ENCODE peak calls at places on chromosomes 4 and X, in four cellular contexts. T, Z, D and P are unnamed samples.

GRCh38 chrX:20026278-20026677 is 35.4 kb upstream of the BCLAF3 start:
- DNase-seq in T (no peak), Z (no peak), D (no peak), P (no peak)

GRCh38 chr4:7828011-7828720 is 111.5 kb downstream of the AFAP1 start:
- DNase-seq in D (peak), T (peak), Z (peak), P (peak)

GRCh38 chr4:71026086-71026485 is 32.6 kb downstream of the DCK start:
- DNase-seq in T (no peak), Z (no peak), D (no peak), P (peak)

GRCh38 chr4:87093443-87094123 is 126.8 kb downstream of the KLHL8 start:
- DNase-seq in D (no peak), Z (no peak), T (no peak), P (peak)

GRCh38 chrX:15579778-15580747 is 20.7 kb downstream of the ACE2 start:
- DNase-seq in D (no peak), T (peak), Z (no peak), P (peak)

GRCh38 chrX:136183917-136184316 is 36.6 kb downstream of the FHL1 start:
- DNase-seq in Z (no peak), T (no peak), D (no peak), P (no peak)

GRCh38 chrX:37347420-37347819 is 1.7 kb upstream of the PRRG1 start:
- DNase-seq in Z (no peak), D (no peak), T (no peak), P (no peak)

GRCh38 chr4:54152846-54153600 is 53.1 kb downstream of the GSX2 start:
- DNase-seq in Z (no peak), T (no peak), D (no peak), P (no peak)

GRCh38 chrX:104347860-104348259 is 93.1 kb upstream of the ESX1 start:
- DNase-seq in T (no peak), D (no peak), Z (no peak), P (no peak)

GRCh38 chr4:186846426-186846825 is 122.8 kb upstream of the FAT1 start:
- DNase-seq in Z (no peak), D (no peak), T (no peak), P (no peak)

GRCh38 chr4:82801910-82802521 is 3.4 kb upstream of the SCD5 start:
- DNase-seq in D (no peak), T (no peak), Z (no peak), P (peak)

GRCh38 chrX:27186671-27187070 is 276.5 kb downstream of the PPP4R3C start:
- DNase-seq in D (no peak), Z (no peak), T (no peak), P (no peak)

GRCh38 chrX:42797646-42798045 is 19.7 kb upstream of the PPP1R2C start:
- DNase-seq in T (no peak), Z (no peak), D (no peak), P (no peak)

GRCh38 chr4:165111906-165112257 is 778 bp downstream of the TMEM192 start:
- DNase-seq in T (no peak), Z (no peak), D (no peak), P (no peak)

GRCh38 chr4:16532240-16532990 is 306.1 kb upstream of the TAPT1 start:
- DNase-seq in T (no peak), Z (no peak), D (no peak), P (no peak)

GRCh38 chr4:117370944-117371665 is 285.7 kb upstream of the TRAM1L1 start:
- DNase-seq in D (no peak), T (no peak), Z (no peak), P (no peak)

GRCh38 chr4:113442821-113443220 is 318.7 kb downstream of the CAMK2D start:
- DNase-seq in Z (no peak), D (no peak), T (no peak), P (no peak)

GRCh38 chr4:147354271-147354670 is 126.6 kb upstream of the EDNRA start:
- DNase-seq in T (no peak), D (no peak), Z (no peak), P (no peak)

GRCh38 chr4:13611283-13611842 is 16.2 kb downstream of the BOD1L1 start:
- DNase-seq in D (no peak), T (no peak), Z (no peak), P (no peak)

GRCh38 chr4:128716325-128716724 is 93.2 kb upstream of the JADE1 start:
- DNase-seq in T (no peak), Z (no peak), D (no peak), P (no peak)

GRCh38 chrX:150546711-150547153 is 21.7 kb upstream of the MTM1 start:
- DNase-seq in Z (no peak), T (no peak), D (no peak), P (no peak)

GRCh38 chr4:143375326-143376073 is 38.8 kb downstream of the GAB1 start:
- DNase-seq in T (no peak), Z (peak), D (no peak), P (peak)

GRCh38 chr4:152206185-152206584 is 329.7 kb downstream of the FBXW7 start:
- DNase-seq in T (no peak), D (no peak), Z (no peak), P (no peak)

GRCh38 chrX:19747672-19748610 is 139.5 kb downstream of the SH3KBP1 start:
- DNase-seq in Z (no peak), D (no peak), T (no peak), P (peak)

GRCh38 chr4:8940792-8941491 is 69.3 kb upstream of the HMX1 start:
- DNase-seq in Z (no peak), T (no peak), D (no peak), P (peak)

GRCh38 chr4:138308421-138308820 is 66.3 kb upstream of the SLC7A11 start:
- DNase-seq in D (no peak), Z (no peak), T (no peak), P (no peak)

GRCh38 chr4:40228497-40229365 is 31.9 kb downstream of the RHOH start:
- DNase-seq in Z (no peak), D (no peak), T (no peak), P (no peak)

GRCh38 chr4:74397748-74398426 is 32.9 kb downstream of the EREG start:
- DNase-seq in D (no peak), T (no peak), Z (no peak), P (peak)

GRCh38 chr4:131091896-131092295 is 1995.9 kb downstream of the C4orf33 start:
- DNase-seq in Z (no peak), T (no peak), D (no peak), P (peak)

GRCh38 chrX:138858946-138859345 is 147.4 kb upstream of the FGF13 start:
- DNase-seq in D (no peak), Z (no peak), T (no peak), P (no peak)

GRCh38 chrX:11666180-11666579 is 460 bp upstream of the ARHGAP6 start:
- DNase-seq in T (no peak), Z (peak), D (no peak), P (no peak)

GRCh38 chr4:139732991-139733555 is 67.5 kb downstream of the MGST2 start:
- DNase-seq in D (no peak), T (no peak), Z (no peak), P (no peak)

GRCh38 chr4:102404551-102404969 is 59.3 kb upstream of the SLC39A8 start:
- DNase-seq in Z (no peak), D (no peak), T (no peak), P (no peak)

GRCh38 chr4:57499786-57500185 is 389.6 kb upstream of the IGFBP7 start:
- DNase-seq in Z (no peak), T (no peak), D (no peak), P (no peak)

GRCh38 chr4:94576163-94576562 is 124.4 kb downstream of the PDLIM5 start:
- DNase-seq in Z (no peak), D (no peak), T (no peak), P (no peak)

GRCh38 chrX:111145878-111146277 is 49.9 kb downstream of the PAK3 start:
- DNase-seq in Z (no peak), D (no peak), T (no peak), P (no peak)

GRCh38 chr4:85522277-85522676 is 47.3 kb downstream of the ARHGAP24 start:
- DNase-seq in Z (no peak), T (no peak), D (no peak), P (no peak)

GRCh38 chr4:1090465-1091440 is 22.6 kb downstream of the RNF212 start:
- DNase-seq in Z (no peak), D (no peak), T (no peak), P (no peak)